ENCODE peak calls at places on chromosomes 6 and 20, in seven cellular contexts. K is SK-N-SH, G is A549, U is Panc1, O is K562, S is GM23338, Z is HepG2. P is an unnamed sample.

GRCh38 chr20:50014570-50015562 is 32.1 kb downstream of the SNAI1 start:
- DNase-seq in K (peak), G (no peak), U (no peak), O (no peak), S (peak), Z (no peak), P (no peak)

GRCh38 chr6:2432258-2432657 is 186.9 kb upstream of the GMDS start:
- DNase-seq in K (no peak), G (peak), U (no peak), O (no peak), S (no peak), Z (no peak), P (peak)

GRCh38 chr20:16191496-16191895 is 381.8 kb downstream of the KIF16B start:
- DNase-seq in K (no peak), G (no peak), U (no peak), O (no peak), S (no peak), Z (peak), P (no peak)

GRCh38 chr6:48061630-48062029 is 49.4 kb downstream of the PTCHD4 start:
- DNase-seq in K (no peak), G (no peak), U (no peak), O (no peak), S (no peak), Z (no peak), P (no peak)

GRCh38 chr20:59958626-59959025 is 403 bp downstream of the CDH26 start:
- DNase-seq in K (no peak), G (no peak), U (no peak), O (no peak), S (peak), Z (no peak), P (no peak)

GRCh38 chr6:95574811-95575210 is 2.5 kb upstream of the MANEA start:
- DNase-seq in K (no peak), G (no peak), U (no peak), O (no peak), S (no peak), Z (peak), P (no peak)

GRCh38 chr20:23245553-23246128 is 105.0 kb upstream of the NXT1 start:
- DNase-seq in K (no peak), G (peak), U (peak), O (peak), S (peak), Z (peak), P (no peak)

GRCh38 chr20:12068146-12068545 is 150.5 kb downstream of the BTBD3 start:
- DNase-seq in K (no peak), G (no peak), U (no peak), O (no peak), S (peak), Z (no peak), P (no peak)

GRCh38 chr20:53330744-53331143 is 262.9 kb downstream of the ZNF217 start:
- DNase-seq in K (no peak), G (no peak), U (no peak), O (no peak), S (no peak), Z (no peak), P (no peak)

GRCh38 chr20:34299925-34300806 is 3.0 kb downstream of the AHCY start:
- DNase-seq in K (no peak), G (no peak), U (no peak), O (no peak), S (no peak), Z (peak), P (no peak)

GRCh38 chr6:53347921-53348435 is 772 bp downstream of the ELOVL5 start:
- DNase-seq in K (peak), G (peak), U (no peak), O (peak), S (peak), Z (peak), P (no peak)

GRCh38 chr6:136288566-136289326 is 900 bp downstream of the BCLAF1 start:
- DNase-seq in K (peak), G (peak), U (no peak), O (peak), S (peak), Z (peak), P (peak)
- TF ChIP-seq REST in K (no peak), G (no peak), U (no peak), O (no peak), S (no peak), Z (peak), P (no peak)

GRCh38 chr6:111846061-111846460 is 27.2 kb downstream of the FYN start:
- DNase-seq in K (no peak), G (no peak), U (no peak), O (no peak), S (no peak), Z (no peak), P (no peak)

GRCh38 chr6:111850288-111850937 is 22.8 kb downstream of the FYN start:
- DNase-seq in K (no peak), G (no peak), U (no peak), O (no peak), S (no peak), Z (no peak), P (no peak)

GRCh38 chr6:111848262-111848661 is 25.0 kb downstream of the FYN start:
- DNase-seq in K (no peak), G (no peak), U (no peak), O (no peak), S (no peak), Z (no peak), P (no peak)

GRCh38 chr6:111846511-111847409 is 26.5 kb downstream of the FYN start:
- DNase-seq in K (no peak), G (no peak), U (no peak), O (no peak), S (no peak), Z (no peak), P (no peak)

DNA sequence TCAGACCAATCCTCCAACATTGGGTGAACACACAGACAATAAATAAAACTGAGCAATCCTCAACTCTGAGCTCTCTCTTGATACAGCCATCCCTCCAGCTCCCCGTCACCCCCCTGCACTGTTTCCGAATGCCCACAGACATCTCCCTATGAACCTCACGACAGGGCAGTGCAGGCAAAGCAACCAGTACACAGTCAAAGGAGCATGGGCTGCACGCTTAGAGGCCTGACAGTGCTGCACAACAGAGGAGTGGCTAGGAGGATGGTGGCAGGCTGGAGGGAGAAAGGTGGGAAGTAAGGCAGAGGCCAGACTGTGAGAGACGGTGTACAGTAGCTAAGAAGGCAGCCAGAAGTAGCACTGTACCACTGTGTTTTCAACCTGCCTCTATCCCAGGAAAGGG is 24.0 kb downstream of the FYN start:
- DNase-seq in K (no peak), G (no peak), U (no peak), O (no peak), S (no peak), Z (no peak), P (no peak)
- TF ChIP-seq REST in K (no peak), G (no peak), U (no peak), O (no peak), S (no peak), Z (no peak), P (no peak)

DNA sequence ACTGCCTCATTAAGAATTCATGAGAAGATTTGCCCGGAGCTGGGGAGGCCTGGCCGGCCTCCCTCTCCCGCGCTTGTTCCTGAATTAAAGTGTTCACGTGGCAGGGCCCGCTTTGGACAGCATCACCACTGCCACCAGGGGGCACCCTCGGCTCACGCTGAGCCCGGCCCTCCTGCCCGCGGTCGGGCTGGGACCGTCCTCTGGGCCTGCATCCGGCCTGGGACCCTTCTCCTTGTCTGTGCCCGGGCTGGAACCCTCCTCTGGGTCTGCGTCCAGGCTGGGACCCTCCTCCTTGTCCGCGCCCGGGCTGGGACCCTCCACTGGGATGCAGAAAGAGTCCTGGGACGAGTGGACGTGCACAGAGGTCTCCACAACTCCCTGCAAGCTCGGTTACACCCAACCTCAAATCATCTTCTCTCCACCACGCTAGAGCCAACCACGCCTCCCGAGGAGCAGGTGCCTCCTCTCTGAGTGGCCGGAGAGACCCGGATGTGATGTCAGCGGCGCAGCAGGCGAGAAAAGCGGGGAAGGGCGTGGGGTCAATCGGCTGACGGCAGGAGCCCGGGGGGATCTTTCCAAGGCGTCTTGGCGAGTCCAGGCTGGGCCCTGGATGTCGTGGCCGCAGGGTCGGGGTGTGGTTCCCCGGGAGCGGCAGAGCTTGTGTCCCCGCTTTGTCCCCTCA is 50.9 kb upstream of the DACT2 start:
- DNase-seq in K (peak), G (peak), U (peak), O (peak), S (peak), Z (peak), P (peak)
- TF ChIP-seq REST in K (no peak), G (no peak), U (no peak), O (no peak), S (no peak), Z (no peak), P (no peak)

DNA sequence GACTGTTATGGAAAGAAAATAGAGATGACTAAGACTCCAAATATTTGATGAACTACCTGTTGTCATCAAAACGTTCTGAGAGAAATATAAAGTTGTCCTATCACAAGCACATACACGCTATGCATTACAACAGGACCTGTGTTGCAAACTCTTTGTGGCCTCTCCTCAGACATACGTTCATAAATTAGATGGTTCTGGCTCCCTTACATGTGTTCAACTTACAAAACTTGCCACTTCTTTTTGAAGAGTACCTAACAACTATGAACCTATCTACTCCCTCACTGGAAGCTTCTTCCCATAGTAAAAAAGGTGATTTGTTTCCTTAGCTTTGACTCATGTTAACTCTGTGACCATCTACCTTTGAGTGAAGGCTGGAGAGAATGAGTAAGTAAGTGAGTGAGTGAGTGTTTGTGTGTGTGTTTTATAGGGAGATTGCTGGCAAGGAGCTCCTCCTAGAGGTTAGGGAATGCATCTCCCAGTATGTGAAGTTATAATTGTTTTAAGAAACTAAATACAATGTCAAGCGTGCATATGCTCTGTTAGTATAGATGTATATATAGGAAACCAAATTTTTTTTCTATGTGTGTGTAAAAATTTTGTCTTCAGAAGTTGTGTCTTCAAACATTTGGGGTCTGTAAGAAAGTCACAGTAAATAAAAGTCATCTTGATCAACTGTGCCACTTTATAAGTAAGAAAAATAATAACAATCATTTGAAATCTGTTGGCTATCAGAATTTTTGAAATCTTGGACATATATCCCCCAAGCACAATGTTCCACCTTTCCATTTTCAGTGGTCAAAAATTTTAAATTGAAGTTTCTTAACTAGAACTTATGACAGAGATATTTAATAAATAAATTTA is 1211.1 kb upstream of the GJE1 start:
- DNase-seq in K (peak), G (peak), U (peak), O (peak), S (peak), Z (peak), P (peak)
- TF ChIP-seq REST in K (no peak), G (no peak), U (no peak), O (no peak), S (no peak), Z (no peak), P (no peak)

GRCh38 chr6:38775870-38776269 is 60.8 kb downstream of the DNAH8 start:
- DNase-seq in K (no peak), G (no peak), U (no peak), O (no peak), S (no peak), Z (no peak), P (no peak)
- TF ChIP-seq REST in K (no peak), G (no peak), U (no peak), O (no peak), S (no peak), Z (no peak), P (no peak)

P was measured in HCT116.